ENCODE peak calls at places on chromosomes 1 and 21, in ten cellular contexts. I, V, M, G, U, C, O, S, B and N are unnamed samples.
A peak's percentile ranks its signal among the peaks of the same experiment; 100 is the strongest.

GRCh38 chr1:224732367-224733006 is 116.4 kb downstream of the CNIH3 start:
- DNase-seq in I (no peak), V (no peak), M (no peak), G (no peak), U (peak; percentile 19), C (no peak), O (no peak), S (no peak), B (no peak), N (no peak)

GRCh38 chr1:227786673-227787512 is 28.6 kb upstream of the PRSS38 start:
- DNase-seq in I (no peak), V (no peak), M (no peak), G (no peak), U (no peak), C (no peak), O (peak; percentile 57), S (no peak), B (no peak), N (peak; percentile 50)

GRCh38 chr21:39057121-39057520 is 126.1 kb downstream of the PSMG1 start:
- DNase-seq in I (no peak), V (no peak), M (no peak), G (no peak), U (no peak), C (no peak), O (no peak), S (no peak), B (no peak), N (no peak)

GRCh38 chr1:117260761-117261462 is 50.2 kb upstream of the VTCN1 start:
- DNase-seq in I (no peak), V (no peak), M (no peak), G (no peak), U (no peak), C (no peak), O (no peak), S (no peak), B (no peak), N (no peak)

GRCh38 chr1:169741666-169742394 is 8.0 kb upstream of the SELE start:
- DNase-seq in I (peak; percentile 75), V (peak; percentile 72), M (no peak), G (no peak), U (no peak), C (no peak), O (peak; percentile 50), S (peak; percentile 41), B (peak; percentile 21), N (no peak)

GRCh38 chr1:199545780-199546179 is 481.7 kb upstream of the NR5A2 start:
- DNase-seq in I (no peak), V (peak; percentile 8), M (peak; percentile 12), G (no peak), U (peak; percentile 59), C (peak; percentile 26), O (no peak), S (peak; percentile 8), B (no peak), N (no peak)

GRCh38 chr1:155304558-155305063 is 3.4 kb upstream of the PKLR start:
- DNase-seq in I (no peak), V (no peak), M (no peak), G (no peak), U (no peak), C (no peak), O (no peak), S (no peak), B (no peak), N (no peak)

GRCh38 chr1:147542549-147542857 is 1.2 kb downstream of the BCL9 start:
- DNase-seq in I (no peak), V (no peak), M (no peak), G (no peak), U (no peak), C (no peak), O (no peak), S (no peak), B (no peak), N (no peak)

GRCh38 chr1:119859647-119860046 is 36.7 kb downstream of the ADAM30 start:
- DNase-seq in I (peak; percentile 75), V (peak; percentile 90), M (peak; percentile 23), G (no peak), U (no peak), C (peak; percentile 21), O (no peak), S (peak; percentile 57), B (no peak), N (no peak)

GRCh38 chr1:38758824-38759223 is 100.7 kb downstream of the RRAGC start:
- DNase-seq in I (no peak), V (no peak), M (no peak), G (no peak), U (no peak), C (no peak), O (no peak), S (no peak), B (no peak), N (no peak)

GRCh38 chr1:43065191-43065590 is 106.5 kb upstream of the SLC2A1 start:
- DNase-seq in I (no peak), V (no peak), M (no peak), G (no peak), U (no peak), C (no peak), O (no peak), S (no peak), B (no peak), N (no peak)

GRCh38 chr1:166166701-166167394 is at the start of gene FAM78B:
- DNase-seq in I (peak; percentile 65), V (peak; percentile 55), M (no peak), G (peak; percentile 42), U (peak; percentile 79), C (peak; percentile 42), O (peak; percentile 74), S (no peak), B (no peak), N (peak; percentile 90)

GRCh38 chr1:36934061-36934460 is 100.3 kb downstream of the GRIK3 start:
- DNase-seq in I (no peak), V (no peak), M (no peak), G (no peak), U (no peak), C (no peak), O (no peak), S (no peak), B (no peak), N (no peak)

GRCh38 chr1:182092336-182092735 is 30.8 kb upstream of the ZNF648 start:
- DNase-seq in I (peak; percentile 62), V (no peak), M (no peak), G (no peak), U (no peak), C (no peak), O (no peak), S (no peak), B (no peak), N (no peak)

GRCh38 chr1:225882008-225882698 is at the start of gene TMEM63A:
- DNase-seq in I (peak; percentile 84), V (peak; percentile 76), M (no peak), G (peak; percentile 90), U (peak; percentile 96), C (peak; percentile 64), O (peak; percentile 96), S (peak; percentile 78), B (no peak), N (peak; percentile 97)
- TF ChIP-seq CTCF in I (no peak), V (no peak), M (peak; percentile 19), G (peak; percentile 43), U (peak; percentile 11), C (no peak), O (peak; percentile 52), S (peak; percentile 58), B (peak; percentile 55), N (peak; percentile 30)

GRCh38 chr21:34635307-34635706 is 20.4 kb upstream of the RCAN1 start:
- DNase-seq in I (no peak), V (no peak), M (no peak), G (no peak), U (peak; percentile 8), C (no peak), O (no peak), S (no peak), B (no peak), N (no peak)
- TF ChIP-seq CTCF in I (no peak), V (peak; percentile 47), M (peak; percentile 50), G (peak; percentile 27), U (peak; percentile 11), C (peak; percentile 5), O (peak; percentile 22), S (peak; percentile 64), B (peak; percentile 20), N (no peak)

GRCh38 chr1:183328371-183328770 is 89.8 kb downstream of the NMNAT2 start:
- DNase-seq in I (no peak), V (no peak), M (no peak), G (no peak), U (no peak), C (no peak), O (no peak), S (no peak), B (no peak), N (no peak)

GRCh38 chr1:183327429-183328290 is 90.5 kb downstream of the NMNAT2 start:
- DNase-seq in I (no peak), V (peak; percentile 20), M (no peak), G (no peak), U (no peak), C (no peak), O (no peak), S (no peak), B (no peak), N (no peak)

GRCh38 chr1:183330335-183330734 is 87.8 kb downstream of the NMNAT2 start:
- DNase-seq in I (no peak), V (no peak), M (no peak), G (no peak), U (no peak), C (no peak), O (no peak), S (no peak), B (no peak), N (no peak)

GRCh38 chr1:183331095-183331742 is 87.0 kb downstream of the NMNAT2 start:
- DNase-seq in I (no peak), V (no peak), M (no peak), G (no peak), U (peak; percentile 17), C (no peak), O (no peak), S (no peak), B (no peak), N (no peak)
- TF ChIP-seq CTCF in I (no peak), V (no peak), M (no peak), G (peak; percentile 17), U (no peak), C (no peak), O (no peak), S (peak; percentile 11), B (no peak), N (no peak)

GRCh38 chr21:43939443-43940328 is 72.4 kb upstream of the TRAPPC10 start:
- DNase-seq in I (no peak), V (no peak), M (no peak), G (no peak), U (no peak), C (no peak), O (no peak), S (no peak), B (no peak), N (no peak)
- TF ChIP-seq CTCF in I (no peak), V (no peak), M (no peak), G (no peak), U (no peak), C (no peak), O (no peak), S (no peak), B (no peak), N (peak; percentile 21)